ENCODE peak calls at places on chromosome X, in five cellular contexts. H, D, Q, V and G are unnamed samples.
A peak's percentile ranks its signal among the peaks of the same experiment; 100 is the strongest.

GRCh38 chrX:154046262-154046771 is 26.6 kb upstream of the IRAK1 start:
- DNase-seq in H (no peak), D (peak; percentile 41), Q (no peak), V (peak; percentile 58), G (no peak)

GRCh38 chrX:13855689-13856425 is 39.0 kb upstream of the GPM6B start:
- DNase-seq in H (no peak), D (no peak), Q (no peak), V (no peak), G (no peak)

GRCh38 chrX:121160987-121161386 is 113.6 kb downstream of the GLUD2 start:
- DNase-seq in H (no peak), D (no peak), Q (no peak), V (no peak), G (no peak)

GRCh38 chrX:129403974-129404669 is 119.2 kb downstream of the SMARCA1 start:
- DNase-seq in H (no peak), D (no peak), Q (no peak), V (no peak), G (no peak)

GRCh38 chrX:102138064-102138463 is 4.2 kb downstream of the TCEAL6 start:
- DNase-seq in H (no peak), D (no peak), Q (no peak), V (no peak), G (no peak)

GRCh38 chrX:68685722-68686683 is 38.5 kb downstream of the STARD8 start:
- DNase-seq in H (no peak), D (no peak), Q (peak; percentile 6), V (no peak), G (no peak)

GRCh38 chrX:47212381-47213293 is 5.8 kb upstream of the CDK16 start:
- DNase-seq in H (no peak), D (no peak), Q (no peak), V (no peak), G (no peak)

GRCh38 chrX:136192839-136193414 is 45.6 kb downstream of the FHL1 start:
- DNase-seq in H (no peak), D (no peak), Q (no peak), V (no peak), G (no peak)

GRCh38 chrX:20382518-20383291 is 116.0 kb upstream of the RPS6KA3 start:
- DNase-seq in H (no peak), D (no peak), Q (no peak), V (no peak), G (no peak)

GRCh38 chrX:132594129-132594528 is 105.3 kb upstream of the MBNL3 start:
- DNase-seq in H (no peak), D (no peak), Q (no peak), V (no peak), G (no peak)

GRCh38 chrX:16087081-16087480 is 36.3 kb upstream of the GRPR start:
- DNase-seq in H (no peak), D (no peak), Q (no peak), V (no peak), G (no peak)

GRCh38 chrX:155235891-155236290 is 19.6 kb downstream of the VBP1 start:
- DNase-seq in H (no peak), D (no peak), Q (no peak), V (no peak), G (no peak)

GRCh38 chrX:118373538-118373937 is 27.6 kb downstream of the WDR44 start:
- DNase-seq in H (no peak), D (no peak), Q (no peak), V (no peak), G (no peak)

GRCh38 chrX:103585421-103586313 is at the start of gene TCEAL4:
- DNase-seq in H (peak; percentile 34), D (no peak), Q (peak; percentile 51), V (no peak), G (peak; percentile 12)

GRCh38 chrX:152907084-152907651 is 9.3 kb downstream of the ZNF185 start:
- DNase-seq in H (no peak), D (no peak), Q (no peak), V (no peak), G (no peak)

GRCh38 chrX:69362354-69362753 is 141.8 kb upstream of the NALF2 start:
- DNase-seq in H (no peak), D (no peak), Q (no peak), V (no peak), G (no peak)

GRCh38 chrX:132086717-132087116 is 41.1 kb downstream of the FRMD7 start:
- DNase-seq in H (no peak), D (peak; percentile 37), Q (no peak), V (no peak), G (no peak)

GRCh38 chrX:33149580-33149979 is 61.8 kb downstream of the DMD start:
- DNase-seq in H (no peak), D (no peak), Q (no peak), V (no peak), G (no peak)

GRCh38 chrX:153644356-153645125 is 2.5 kb upstream of the DUSP9 start:
- DNase-seq in H (no peak), D (no peak), Q (no peak), V (no peak), G (no peak)

GRCh38 chrX:19566359-19567141 is 51.2 kb upstream of the MAP3K15 start:
- DNase-seq in H (no peak), D (no peak), Q (no peak), V (peak; percentile 28), G (no peak)

GRCh38 chrX:24215282-24215681 is 65.8 kb downstream of the ZFX start:
- DNase-seq in H (no peak), D (no peak), Q (no peak), V (no peak), G (no peak)

GRCh38 chrX:53695901-53696300 is 9.4 kb upstream of the HUWE1 start:
- DNase-seq in H (no peak), D (no peak), Q (no peak), V (no peak), G (no peak)

GRCh38 chrX:70039758-70040157 is 10.0 kb downstream of the AWAT2 start:
- DNase-seq in H (no peak), D (no peak), Q (no peak), V (no peak), G (no peak)

GRCh38 chrX:109959356-109959871 is 43.5 kb upstream of the TMEM164 start:
- DNase-seq in H (no peak), D (no peak), Q (no peak), V (no peak), G (no peak)

GRCh38 chrX:110082156-110082555 is 79.2 kb downstream of the TMEM164 start:
- DNase-seq in H (no peak), D (no peak), Q (no peak), V (peak; percentile 44), G (no peak)

GRCh38 chrX:38959736-38960534 is 158.7 kb downstream of the MID1IP1 start:
- DNase-seq in H (no peak), D (no peak), Q (no peak), V (no peak), G (no peak)

GRCh38 chrX:122572461-122572860 is 611.6 kb upstream of the GRIA3 start:
- DNase-seq in H (no peak), D (peak; percentile 12), Q (no peak), V (peak; percentile 21), G (no peak)

GRCh38 chrX:103918050-103918449 is 44.4 kb upstream of the TMSB15B start:
- DNase-seq in H (peak; percentile 12), D (peak; percentile 60), Q (peak; percentile 58), V (no peak), G (peak; percentile 31)

GRCh38 chrX:20218809-20219505 is 47.8 kb downstream of the RPS6KA3 start:
- DNase-seq in H (no peak), D (no peak), Q (no peak), V (no peak), G (no peak)

GRCh38 chrX:69538321-69538876 is 34.3 kb downstream of the NALF2 start:
- DNase-seq in H (peak; percentile 60), D (peak; percentile 4), Q (peak; percentile 69), V (no peak), G (peak; percentile 58)

GRCh38 chrX:131802836-131803626 is 220.1 kb upstream of the STK26 start:
- DNase-seq in H (no peak), D (no peak), Q (peak; percentile 27), V (no peak), G (peak; percentile 86)

GRCh38 chrX:40158036-40158706 is 60.4 kb upstream of the BCOR start:
- DNase-seq in H (no peak), D (no peak), Q (peak; percentile 68), V (no peak), G (peak; percentile 31)

GRCh38 chrX:150476183-150476699 is 92.2 kb upstream of the MTM1 start:
- DNase-seq in H (no peak), D (no peak), Q (no peak), V (peak; percentile 11), G (no peak)

GRCh38 chrX:138872537-138872936 is 161.0 kb upstream of the FGF13 start:
- DNase-seq in H (no peak), D (no peak), Q (no peak), V (no peak), G (no peak)